ENCODE peak calls at places on chromosomes 5 and 9, in seven cellular contexts. Q is endothelial cell of umbilical vein, C is omental fat pad, O is GM10248, B is Peyer's patch, H is GM12865, D is Caco-2. I is an unnamed sample.

GRCh38 chr9:100322954-100323536 is 29.7 kb downstream of the TEX10 start:
- DNase-seq in D (peak; percentile 44), O (peak; percentile 13), C (no peak), Q (peak; percentile 52), H (peak; percentile 44), B (no peak), I (no peak)

GRCh38 chr9:37976714-37977477 is 73.0 kb upstream of the SLC25A51 start:
- DNase-seq in B (no peak), C (no peak), D (no peak), H (no peak), O (no peak), Q (no peak), I (no peak)

GRCh38 chr9:112006361-112007020 is 109.9 kb downstream of the UGCG start:
- DNase-seq in C (no peak), D (no peak), O (no peak), B (no peak), H (no peak), Q (no peak), I (no peak)

GRCh38 chr5:69450116-69450515 is 35.2 kb downstream of the MARVELD2 start:
- DNase-seq in B (no peak), O (no peak), H (no peak), C (no peak), D (no peak), Q (peak; percentile 60), I (no peak)

GRCh38 chr5:173574983-173575382 is 41.5 kb downstream of the BOD1 start:
- DNase-seq in Q (no peak), B (no peak), D (no peak), C (no peak), O (no peak), H (no peak), I (no peak)

GRCh38 chr5:98793223-98793622 is 19.8 kb downstream of the RGMB start:
- DNase-seq in H (no peak), D (no peak), O (no peak), Q (no peak), C (no peak), B (no peak), I (no peak)

GRCh38 chr9:96501981-96502833 is 52.2 kb downstream of the HABP4 start:
- DNase-seq in D (no peak), B (no peak), Q (no peak), H (no peak), C (no peak), O (no peak), I (no peak)

GRCh38 chr9:116737137-116737546 is 50.0 kb downstream of the TRIM32 start:
- DNase-seq in C (peak; percentile 72), Q (peak; percentile 46), H (peak; percentile 79), D (peak; percentile 85), O (peak; percentile 82), B (peak; percentile 86), I (peak; percentile 93)

GRCh38 chr9:91558879-91559278 is 135.2 kb upstream of the NFIL3 start:
- DNase-seq in B (no peak), Q (no peak), H (no peak), C (no peak), D (no peak), O (no peak), I (no peak)

GRCh38 chr5:149563461-149563860 is 12.2 kb upstream of the CSNK1A1 start:
- DNase-seq in B (no peak), C (no peak), Q (no peak), D (no peak), O (no peak), H (no peak), I (no peak)

GRCh38 chr5:41925555-41925946 is 470 bp downstream of the FBXO4 start:
- DNase-seq in C (no peak), D (peak; percentile 43), B (no peak), H (peak; percentile 52), Q (peak; percentile 75), O (peak; percentile 29), I (no peak)

GRCh38 chr9:88593537-88594185 is 58.7 kb downstream of the NXNL2 start:
- DNase-seq in B (no peak), Q (peak; percentile 39), H (peak; percentile 72), D (no peak), O (peak; percentile 60), C (no peak), I (no peak)

GRCh38 chr9:95025213-95026170 is 292.0 kb downstream of the FANCC start:
- DNase-seq in B (no peak), H (no peak), Q (peak; percentile 89), D (peak; percentile 59), O (no peak), C (no peak), I (peak; percentile 32)

GRCh38 chr5:10595678-10596309 is 31.9 kb downstream of the ANKRD33B start:
- DNase-seq in Q (peak; percentile 93), B (no peak), D (no peak), C (no peak), O (no peak), H (peak; percentile 77), I (no peak)

GRCh38 chr9:71681708-71682268 is 86.5 kb downstream of the CEMIP2 start:
- DNase-seq in D (peak; percentile 39), H (no peak), O (no peak), Q (peak; percentile 16), B (no peak), C (no peak), I (no peak)

GRCh38 chr5:79938468-79938867 is 52.6 kb downstream of the MTX3 start:
- DNase-seq in H (peak; percentile 52), Q (no peak), C (no peak), O (no peak), D (no peak), B (no peak), I (no peak)

GRCh38 chr9:73042155-73042554 is 89.3 kb upstream of the ALDH1A1 start:
- DNase-seq in Q (no peak), B (no peak), D (no peak), H (no peak), O (no peak), C (no peak), I (no peak)

GRCh38 chr5:133509742-133510079 is 102.6 kb downstream of the FSTL4 start:
- DNase-seq in O (no peak), B (no peak), C (no peak), H (peak; percentile 33), Q (no peak), D (no peak), I (no peak)

GRCh38 chr5:110414360-110414759 is 312.1 kb downstream of the TMEM232 start:
- DNase-seq in O (peak; percentile 25), H (peak; percentile 24), C (no peak), D (no peak), B (no peak), Q (no peak), I (no peak)

GRCh38 chr5:132386644-132387286 is 17.3 kb downstream of the SLC22A5 start:
- DNase-seq in H (peak; percentile 91), D (peak; percentile 65), Q (peak; percentile 77), O (peak; percentile 87), C (no peak), B (peak; percentile 82), I (peak; percentile 43)

GRCh38 chr9:121930970-121931369 is 162.1 kb downstream of the TTLL11 start:
- DNase-seq in Q (no peak), H (no peak), O (no peak), B (no peak), C (no peak), D (no peak), I (no peak)

GRCh38 chr5:168165977-168166376 is 125.5 kb upstream of the WWC1 start:
- DNase-seq in O (no peak), B (no peak), D (no peak), C (no peak), H (no peak), Q (no peak), I (no peak)

GRCh38 chr5:168167338-168167737 is 124.1 kb upstream of the WWC1 start:
- DNase-seq in O (no peak), H (no peak), C (no peak), D (no peak), Q (no peak), B (no peak), I (no peak)

GRCh38 chr5:168163966-168164365 is 127.5 kb upstream of the WWC1 start:
- DNase-seq in Q (no peak), D (no peak), O (no peak), H (no peak), B (no peak), C (no peak), I (no peak)

GRCh38 chr5:168162464-168162863 is 129.0 kb upstream of the WWC1 start:
- DNase-seq in H (no peak), O (no peak), B (no peak), C (no peak), D (no peak), Q (no peak), I (no peak)

DNA sequence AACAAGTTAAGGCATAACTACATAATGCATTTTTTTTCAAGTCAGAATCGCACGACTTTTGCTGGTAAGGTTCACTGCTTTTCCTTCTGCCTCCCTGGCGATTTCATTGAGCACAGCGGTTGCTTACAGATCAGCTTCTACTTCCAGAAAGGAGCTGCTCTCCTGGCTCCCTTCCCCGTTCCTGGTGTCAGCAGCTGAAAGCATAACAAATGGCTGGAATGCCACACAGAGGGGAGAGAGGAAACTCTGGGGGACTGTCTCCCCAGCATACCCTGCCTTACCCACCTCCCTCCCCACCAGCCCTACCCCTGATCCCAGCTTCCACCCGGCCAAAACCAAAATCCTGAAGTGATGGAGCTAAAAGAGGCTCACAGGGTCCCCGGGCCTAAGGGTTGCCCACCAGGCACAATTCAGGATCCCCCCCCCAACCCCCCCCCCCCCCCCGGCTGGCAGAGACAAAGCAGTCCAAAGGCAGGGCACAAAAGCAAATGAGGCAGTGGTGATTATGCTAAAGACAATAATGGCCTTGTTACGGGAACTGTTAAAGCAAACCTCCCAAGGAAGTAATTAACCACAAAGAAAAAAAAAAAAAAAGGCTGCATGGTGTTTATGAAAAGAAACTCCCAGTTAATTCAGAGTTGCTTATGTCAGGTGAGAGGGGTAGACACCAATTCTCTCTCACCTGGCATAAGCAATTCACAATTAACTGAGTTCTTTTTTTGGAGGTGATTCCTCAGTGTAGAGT is 126.1 kb upstream of the WWC1 start:
- DNase-seq in D (no peak), B (no peak), Q (no peak), H (no peak), O (no peak), C (no peak), I (no peak)
- TF ChIP-seq CTCF in D (no peak), B (no peak), Q (no peak), H (no peak), O (no peak), C (no peak), I (no peak)

DNA sequence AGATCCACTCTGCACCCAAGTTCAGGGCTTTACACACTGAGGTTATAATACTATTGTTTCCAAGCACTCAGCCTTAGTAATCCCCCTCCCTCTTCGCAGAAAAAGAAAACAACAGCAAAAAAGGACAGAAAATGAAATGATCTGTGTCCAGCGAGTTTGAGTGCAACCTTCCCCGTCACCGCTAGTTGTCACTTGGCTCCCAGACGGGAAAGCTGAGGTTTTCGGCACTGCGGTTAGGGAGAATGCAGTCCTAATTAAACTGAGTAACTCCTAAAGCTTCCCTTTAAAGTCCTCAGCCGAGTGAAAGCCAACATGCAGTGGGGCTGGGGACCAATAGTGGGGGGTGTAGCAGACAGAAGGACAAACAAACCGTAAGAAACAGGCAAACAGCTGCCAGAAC is 786 bp downstream of the GLRA1 start:
- DNase-seq in O (no peak), C (no peak), B (no peak), Q (no peak), H (no peak), D (no peak), I (peak; percentile 38)
- TF ChIP-seq CTCF in O (no peak), C (no peak), B (no peak), Q (no peak), H (no peak), D (no peak), I (peak; percentile 77)

GRCh38 chr5:15241216-15241821 is 258.7 kb upstream of the FBXL7 start:
- DNase-seq in D (no peak), H (no peak), C (no peak), Q (no peak), O (no peak), B (no peak), I (no peak)
- TF ChIP-seq CTCF in D (no peak), H (no peak), C (no peak), Q (no peak), O (no peak), B (no peak), I (no peak)

GRCh38 chr5:14872070-14872989 is 752 bp upstream of the ANKH start:
- DNase-seq in B (peak; percentile 80), H (peak; percentile 55), O (peak; percentile 57), Q (peak; percentile 46), C (peak; percentile 37), D (no peak), I (no peak)
- TF ChIP-seq CTCF in B (no peak), H (no peak), O (peak; percentile 30), Q (peak; percentile 7), C (no peak), D (no peak), I (no peak)